ENCODE peak calls at places on chromosomes 12 and 14, in ten cellular contexts. J, K, D, N, S, E, C, X, Y and H are unnamed samples.
A peak's percentile ranks its signal among the peaks of the same experiment; 100 is the strongest.

GRCh38 chr12:75834591-75834990 is 197.0 kb downstream of the PHLDA1 start:
- DNase-seq in D (no peak), X (no peak), J (no peak), Y (no peak), E (no peak), N (no peak), K (no peak), S (no peak), C (no peak), H (no peak)

GRCh38 chr14:56120091-56120632 is 2.0 kb downstream of the PELI2 start:
- DNase-seq in N (no peak), E (no peak), D (no peak), S (no peak), J (peak; percentile 59), X (no peak), K (peak; percentile 33), C (no peak), Y (no peak), H (no peak)

GRCh38 chr12:88371416-88372183 is 208.7 kb downstream of the KITLG start:
- DNase-seq in S (no peak), Y (no peak), J (peak; percentile 40), N (peak; percentile 65), K (no peak), C (no peak), E (peak; percentile 74), D (peak; percentile 11), X (no peak), H (no peak)

GRCh38 chr14:70924521-70924920 is 17.3 kb downstream of the PCNX1 start:
- DNase-seq in Y (no peak), D (no peak), S (no peak), N (no peak), J (no peak), C (no peak), K (no peak), E (no peak), X (no peak), H (no peak)

GRCh38 chr14:103846569-103847438 is 571 bp downstream of the PPP1R13B start:
- DNase-seq in Y (no peak), X (no peak), D (peak; percentile 34), J (peak; percentile 33), C (no peak), N (peak; percentile 73), K (peak; percentile 10), E (no peak), S (peak; percentile 76), H (peak; percentile 47)

GRCh38 chr14:95527392-95528002 is 7.4 kb upstream of the GLRX5 start:
- DNase-seq in N (no peak), X (no peak), J (peak; percentile 96), E (peak; percentile 69), K (peak; percentile 57), Y (no peak), D (no peak), C (no peak), S (no peak), H (no peak)

GRCh38 chr14:96363751-96364336 is 518 bp downstream of the GSKIP start:
- DNase-seq in J (peak; percentile 66), X (no peak), K (peak; percentile 57), E (peak; percentile 29), C (no peak), N (no peak), Y (peak; percentile 24), D (peak; percentile 23), S (peak; percentile 50), H (no peak)

GRCh38 chr12:62711626-62712305 is 223.2 kb downstream of the PPM1H start:
- DNase-seq in C (peak; percentile 75), E (no peak), Y (no peak), N (no peak), X (no peak), D (no peak), K (no peak), J (no peak), S (no peak), H (no peak)

GRCh38 chr12:121531356-121531750 is 49.5 kb downstream of the KDM2B start:
- DNase-seq in X (no peak), N (no peak), K (peak; percentile 26), Y (no peak), D (no peak), C (no peak), J (no peak), S (no peak), E (no peak), H (no peak)

GRCh38 chr12:1357171-1357570 is 237.2 kb downstream of the FBXL14 start:
- DNase-seq in K (no peak), X (no peak), J (peak; percentile 62), E (no peak), C (no peak), N (no peak), D (peak; percentile 64), Y (no peak), S (no peak), H (no peak)

GRCh38 chr14:104299993-104300761 is 161.8 kb downstream of the KIF26A start:
- DNase-seq in X (no peak), E (no peak), D (no peak), S (no peak), Y (no peak), N (no peak), J (no peak), C (no peak), K (no peak), H (no peak)

GRCh38 chr12:68276400-68276930 is 23.1 kb upstream of the IL22 start:
- DNase-seq in X (no peak), E (no peak), J (peak; percentile 30), N (no peak), C (no peak), D (no peak), S (no peak), K (no peak), Y (no peak), H (no peak)

DNA sequence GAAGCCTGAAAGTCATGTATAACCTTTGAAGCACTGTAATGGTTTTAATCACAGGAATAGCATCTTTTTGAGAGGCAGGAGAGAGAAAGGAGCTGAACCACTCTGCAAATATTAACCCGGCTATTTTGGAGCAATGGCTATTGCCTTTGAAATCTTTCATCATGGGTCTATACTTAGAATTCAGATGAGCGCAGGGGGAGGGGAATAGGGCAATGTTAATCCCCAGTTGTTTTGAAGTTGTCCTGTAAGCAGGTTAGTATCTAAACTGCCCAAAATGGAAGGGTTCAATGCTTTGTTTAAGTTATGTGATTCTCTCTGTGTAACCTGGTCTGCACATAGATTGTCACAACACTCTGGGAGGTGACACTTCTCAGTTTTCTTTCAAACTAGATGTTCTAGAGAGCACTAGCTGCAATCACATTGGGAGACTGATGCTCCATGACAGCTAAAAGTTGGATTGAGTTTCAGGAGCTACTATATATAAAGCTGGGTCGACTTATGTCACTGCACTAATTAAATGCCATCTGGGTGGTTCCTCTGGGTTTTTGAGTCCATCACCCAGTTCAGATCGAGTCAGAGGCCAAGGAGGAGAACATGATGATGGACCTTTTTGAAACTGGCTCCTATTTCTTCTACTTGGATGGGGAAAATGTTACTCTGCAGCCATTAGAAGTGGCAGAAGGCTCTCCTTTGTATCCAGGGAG is at the start of gene MYF6:
- DNase-seq in C (no peak), D (no peak), S (no peak), N (no peak), K (no peak), E (no peak), J (no peak), Y (no peak), X (no peak), H (no peak)
- H3K4me3 ChIP-seq in C (peak within 1 kb of the TSS; percentile 75), D (no peak within 1 kb of the TSS), S (no peak within 1 kb of the TSS), N (no peak within 1 kb of the TSS), K (no peak within 1 kb of the TSS), E (no peak within 1 kb of the TSS), J (peak within 1 kb of the TSS; percentile 68), Y (no peak within 1 kb of the TSS), X (no peak within 1 kb of the TSS), H (peak within 1 kb of the TSS; percentile 2)

DNA sequence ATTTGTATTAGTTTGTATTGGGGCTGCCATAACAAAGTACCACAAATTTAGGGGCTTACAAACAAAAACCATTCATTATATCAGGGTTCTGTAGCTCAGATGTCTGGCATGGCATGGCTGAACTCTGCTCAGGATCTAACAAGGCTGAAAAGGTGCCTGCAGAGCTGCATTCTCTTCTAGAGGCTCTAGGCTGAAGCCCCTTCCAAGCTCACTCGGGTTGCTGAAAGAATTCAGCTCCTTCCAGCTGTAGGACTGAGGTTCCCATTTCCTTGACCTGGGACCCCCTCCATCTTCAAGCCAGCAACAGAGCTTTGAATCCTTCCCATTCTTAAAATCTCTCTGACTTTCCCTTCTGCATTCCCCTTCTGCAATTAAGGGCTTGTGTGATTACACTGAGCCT is 90.7 kb downstream of the NUAK1 start:
- DNase-seq in J (no peak), E (no peak), C (no peak), Y (no peak), K (no peak), D (no peak), S (no peak), X (no peak), N (no peak), H (no peak)
- H3K4me3 ChIP-seq in J (no peak overlapping the region), E (no peak overlapping the region), C (no peak overlapping the region), Y (no peak overlapping the region), K (no peak overlapping the region), D (no peak overlapping the region), S (no peak overlapping the region), X (no peak overlapping the region), N (no peak overlapping the region), H (no peak overlapping the region)

GRCh38 chr14:74241611-74242005 is 2.4 kb downstream of the VSX2 start:
- DNase-seq in S (no peak), C (no peak), Y (no peak), X (no peak), N (no peak), J (no peak), D (no peak), E (no peak), K (no peak), H (no peak)
- H3K4me3 ChIP-seq in S (peak overlapping the region; percentile 28), C (no peak overlapping the region), Y (peak overlapping the region; percentile 8), X (no peak overlapping the region), N (no peak overlapping the region), J (no peak overlapping the region), D (no peak overlapping the region), E (no peak overlapping the region), K (peak overlapping the region; percentile 24), H (no peak overlapping the region)

GRCh38 chr12:120263725-120264040 is 1.8 kb downstream of the PXN start:
- DNase-seq in J (peak; percentile 52), Y (no peak), S (no peak), C (no peak), E (no peak), D (no peak), K (no peak), X (no peak), N (no peak), H (no peak)
- H3K4me3 ChIP-seq in J (peak overlapping the region; percentile 93), Y (peak overlapping the region; percentile 99), S (peak overlapping the region; percentile 91), C (no peak overlapping the region), E (peak overlapping the region; percentile 73), D (peak overlapping the region; percentile 68), K (peak overlapping the region; percentile 76), X (peak overlapping the region; percentile 81), N (peak overlapping the region; percentile 100), H (no peak overlapping the region)

GRCh38 chr14:60658116-60658515 is 8.8 kb upstream of the SIX1 start:
- DNase-seq in E (no peak), C (no peak), K (no peak), J (no peak), N (no peak), X (no peak), Y (no peak), D (no peak), S (no peak), H (no peak)
- H3K4me3 ChIP-seq in E (no peak overlapping the region), C (no peak overlapping the region), K (no peak overlapping the region), J (peak overlapping the region; percentile 93), N (peak overlapping the region; percentile 69), X (no peak overlapping the region), Y (no peak overlapping the region), D (no peak overlapping the region), S (no peak overlapping the region), H (peak overlapping the region; percentile 85)